ENCODE peak calls at places on chromosomes 12 and 14, in ten cellular contexts. R is fibroblast of the aortic adventitia; C is stimulated activated CD8-positive, alpha-beta memory T cell treated with anti-CD3 and anti-CD28 coated beads, Interleukin-12 subunit alpha, Interleukin-12 subunit beta, amount 100 ng/mL, for 1 hour; A is GM19239; V is amygdala; O is germinal center; E is activated T-cell treated with anti-CD3 and anti-CD28 coated beads, Interleukin-2, amount 50 U/mL, for 1 hour; D is right cardiac atrium; Z is activated CD4-positive, CD25-positive, alpha-beta regulatory T cell; Q is lung microvascular endothelial cell. N is an unnamed sample.

GRCh38 chr12:101609198-101609597 is 14.4 kb downstream of the MYBPC1 start:
- DNase-seq in R (no peak), C (no peak), A (no peak), V (no peak), O (no peak), E (no peak), D (no peak), Z (no peak), Q (no peak), N (no peak)

GRCh38 chr12:89775336-89776005 is 66.8 kb upstream of the ATP2B1 start:
- DNase-seq in R (peak), C (no peak), A (no peak), V (no peak), O (no peak), E (no peak), D (no peak), Z (no peak), Q (no peak), N (no peak)

GRCh38 chr14:90319173-90319572 is 12.6 kb downstream of the NRDE2 start:
- DNase-seq in R (no peak), C (no peak), A (no peak), V (no peak), O (no peak), E (no peak), D (no peak), Z (no peak), Q (no peak), N (no peak)

GRCh38 chr12:57517187-57517586 is 3.1 kb downstream of the DDIT3 start:
- DNase-seq in R (peak), C (no peak), A (no peak), V (no peak), O (no peak), E (no peak), D (no peak), Z (no peak), Q (no peak), N (no peak)

GRCh38 chr12:69396041-69396440 is 36.5 kb downstream of the YEATS4 start:
- DNase-seq in R (no peak), C (no peak), A (no peak), V (no peak), O (no peak), E (no peak), D (no peak), Z (no peak), Q (no peak), N (no peak)

GRCh38 chr12:21795648-21796328 is 21.3 kb upstream of the KCNJ8 start:
- DNase-seq in R (no peak), C (no peak), A (no peak), V (no peak), O (no peak), E (no peak), D (no peak), Z (no peak), Q (no peak), N (no peak)

GRCh38 chr12:119988788-119989618 is at the start of gene BICDL1:
- DNase-seq in R (peak), C (peak), A (peak), V (peak), O (peak), E (peak), D (peak), Z (peak), Q (peak), N (peak)

GRCh38 chr12:65999564-66000280 is 130.8 kb downstream of the LLPH start:
- DNase-seq in R (peak), C (no peak), A (no peak), V (no peak), O (no peak), E (no peak), D (no peak), Z (no peak), Q (no peak), N (no peak)

GRCh38 chr12:67222302-67222701 is 46.9 kb upstream of the CAND1 start:
- DNase-seq in R (peak), C (no peak), A (no peak), V (no peak), O (no peak), E (no peak), D (no peak), Z (no peak), Q (peak), N (no peak)

GRCh38 chr14:31952573-31952972 is 124.5 kb upstream of the ARHGAP5 start:
- DNase-seq in R (no peak), C (no peak), A (no peak), V (no peak), O (no peak), E (no peak), D (no peak), Z (no peak), Q (no peak), N (no peak)

GRCh38 chr12:124683330-124683662 is 115.9 kb upstream of the NCOR2 start:
- DNase-seq in R (no peak), C (no peak), A (no peak), V (no peak), O (no peak), E (no peak), D (no peak), Z (no peak), Q (no peak), N (no peak)

GRCh38 chr14:71529855-71530254 is 402.4 kb upstream of the RGS6 start:
- DNase-seq in R (peak), C (no peak), A (no peak), V (no peak), O (no peak), E (no peak), D (peak), Z (no peak), Q (peak), N (no peak)

GRCh38 chr12:27151479-27151878 is 69.1 kb upstream of the C12orf71 start:
- DNase-seq in R (no peak), C (no peak), A (no peak), V (no peak), O (no peak), E (no peak), D (no peak), Z (no peak), Q (no peak), N (no peak)

GRCh38 chr14:36676236-36676635 is 14.6 kb downstream of the PAX9 start:
- DNase-seq in R (no peak), C (no peak), A (no peak), V (no peak), O (no peak), E (no peak), D (no peak), Z (no peak), Q (no peak), N (no peak)

GRCh38 chr14:63286071-63286470 is 32.7 kb downstream of the GPHB5 start:
- DNase-seq in R (no peak), C (no peak), A (no peak), V (no peak), O (no peak), E (no peak), D (no peak), Z (no peak), Q (no peak), N (no peak)

GRCh38 chr14:68552597-68552996 is 240.3 kb downstream of the ZFP36L1 start:
- DNase-seq in R (peak), C (no peak), A (no peak), V (no peak), O (no peak), E (no peak), D (no peak), Z (no peak), Q (no peak), N (peak)

GRCh38 chr12:1859643-1860042 is 39.3 kb downstream of the LRTM2 start:
- DNase-seq in R (no peak), C (no peak), A (no peak), V (no peak), O (no peak), E (no peak), D (no peak), Z (no peak), Q (no peak), N (no peak)

GRCh38 chr14:105251920-105252319 is 3.6 kb downstream of the BTBD6 start:
- DNase-seq in R (no peak), C (no peak), A (no peak), V (no peak), O (no peak), E (no peak), D (no peak), Z (no peak), Q (no peak), N (no peak)

GRCh38 chr14:91300283-91300841 is 55.9 kb upstream of the GPR68 start:
- DNase-seq in R (no peak), C (no peak), A (no peak), V (no peak), O (no peak), E (no peak), D (no peak), Z (no peak), Q (no peak), N (no peak)

GRCh38 chr12:51019927-51020326 is 6.3 kb downstream of the SLC11A2 start:
- DNase-seq in R (no peak), C (no peak), A (no peak), V (no peak), O (no peak), E (no peak), D (no peak), Z (no peak), Q (no peak), N (no peak)

GRCh38 chr12:120775862-120776552 is 50.4 kb downstream of the ACADS start:
- DNase-seq in R (peak), C (no peak), A (no peak), V (no peak), O (no peak), E (no peak), D (no peak), Z (no peak), Q (no peak), N (no peak)

GRCh38 chr12:108367436-108367835 is 28.3 kb upstream of the CMKLR1 start:
- DNase-seq in R (no peak), C (no peak), A (no peak), V (no peak), O (no peak), E (no peak), D (peak), Z (no peak), Q (no peak), N (no peak)

GRCh38 chr14:74765721-74766120 is 2.6 kb downstream of the YLPM1 start:
- DNase-seq in R (no peak), C (no peak), A (no peak), V (no peak), O (no peak), E (no peak), D (no peak), Z (no peak), Q (no peak), N (no peak)

GRCh38 chr14:104374718-104375080 is 204.9 kb upstream of the C14orf180 start:
- DNase-seq in R (no peak), C (no peak), A (no peak), V (no peak), O (no peak), E (no peak), D (no peak), Z (no peak), Q (no peak), N (no peak)

GRCh38 chr14:89428556-89429196 is 11.6 kb upstream of the FOXN3 start:
- DNase-seq in R (peak), C (no peak), A (no peak), V (no peak), O (no peak), E (no peak), D (peak), Z (no peak), Q (peak), N (peak)

GRCh38 chr14:30525833-30526232 is 33.1 kb upstream of the G2E3 start:
- DNase-seq in R (no peak), C (no peak), A (no peak), V (no peak), O (no peak), E (no peak), D (no peak), Z (no peak), Q (no peak), N (no peak)

GRCh38 chr14:22962061-22962676 is 5.3 kb upstream of the HAUS4 start:
- DNase-seq in R (no peak), C (no peak), A (no peak), V (no peak), O (no peak), E (no peak), D (no peak), Z (no peak), Q (no peak), N (no peak)

GRCh38 chr14:71169861-71170260 is 262.6 kb downstream of the PCNX1 start:
- DNase-seq in R (no peak), C (no peak), A (no peak), V (peak), O (peak), E (no peak), D (no peak), Z (no peak), Q (no peak), N (no peak)

GRCh38 chr14:52279405-52279804 is 11.9 kb downstream of the PTGDR start:
- DNase-seq in R (peak), C (no peak), A (no peak), V (no peak), O (no peak), E (no peak), D (no peak), Z (no peak), Q (peak), N (no peak)

GRCh38 chr12:57096099-57096572 is 7.2 kb downstream of the NAB2 start:
- DNase-seq in R (no peak), C (no peak), A (no peak), V (no peak), O (no peak), E (no peak), D (no peak), Z (no peak), Q (no peak), N (no peak)

GRCh38 chr12:56145218-56145617 is 7.2 kb upstream of the MYL6B start:
- DNase-seq in R (no peak), C (no peak), A (no peak), V (no peak), O (no peak), E (no peak), D (no peak), Z (no peak), Q (no peak), N (no peak)

GRCh38 chr12:33357181-33357580 is 82.4 kb downstream of the SYT10 start:
- DNase-seq in R (no peak), C (no peak), A (no peak), V (no peak), O (no peak), E (no peak), D (no peak), Z (no peak), Q (no peak), N (no peak)

GRCh38 chr12:128111951-128112350 is 155.0 kb upstream of the TMEM132C start:
- DNase-seq in R (no peak), C (no peak), A (no peak), V (no peak), O (no peak), E (no peak), D (no peak), Z (no peak), Q (no peak), N (no peak)

N was measured in Peyer's patch.